ENCODE peak calls at places on chromosomes 16 and 17, in nine cellular contexts. B is uterus, Q is stomach, J is esophagus squamous epithelium, H is sigmoid colon, E is ovary, L is IMR-90, P is right lobe of liver, U is body of pancreas. V is an unnamed sample.

GRCh38 chr17:62994931-62995330 is 28.9 kb downstream of the TANC2 start:
- DNase-seq in U (no peak), E (no peak), J (no peak), Q (no peak), L (peak; percentile 15), B (no peak), P (no peak), H (no peak), V (no peak)

GRCh38 chr17:78665952-78666920 is 89.0 kb upstream of the DNAH17 start:
- DNase-seq in E (no peak), B (no peak), Q (no peak), P (no peak), J (no peak), L (no peak), H (no peak), U (peak; percentile 50), V (no peak)

GRCh38 chr17:28900986-28901726 is 1.7 kb downstream of the DHRS13 start:
- DNase-seq in J (no peak), H (no peak), E (no peak), B (no peak), U (no peak), Q (no peak), L (no peak), P (no peak), V (no peak)

GRCh38 chr16:10762336-10762995 is 18.8 kb downstream of the NUBP1 start:
- DNase-seq in P (no peak), J (no peak), H (no peak), Q (no peak), U (no peak), L (no peak), B (no peak), E (no peak), V (no peak)

GRCh38 chr17:68805609-68806008 is 149.6 kb downstream of the ABCA8 start:
- DNase-seq in U (no peak), J (no peak), B (no peak), H (no peak), L (no peak), Q (no peak), E (no peak), P (no peak), V (no peak)

GRCh38 chr17:77734371-77735050 is 224.0 kb upstream of the TNRC6C start:
- DNase-seq in B (peak; percentile 96), H (peak; percentile 98), Q (peak; percentile 53), P (peak; percentile 67), U (peak; percentile 49), J (no peak), E (peak; percentile 87), L (peak; percentile 16), V (no peak)

GRCh38 chr16:21989141-21989540 is 11.8 kb downstream of the PDZD9 start:
- DNase-seq in H (no peak), E (no peak), L (peak; percentile 10), J (no peak), U (no peak), P (no peak), B (no peak), Q (no peak), V (no peak)

GRCh38 chr17:81238815-81239713 is at the start of the genes NDUFAF8 and TEPSIN:
- DNase-seq in U (peak; percentile 99), L (peak; percentile 99), Q (peak; percentile 99), B (peak; percentile 98), H (peak; percentile 99), P (peak; percentile 98), E (peak; percentile 97), J (peak; percentile 87), V (peak; percentile 99)

GRCh38 chr16:5451641-5452040 is 354.0 kb upstream of the EEF2KMT start:
- DNase-seq in P (no peak), L (no peak), H (no peak), Q (no peak), E (no peak), J (no peak), B (no peak), U (no peak), V (no peak)

GRCh38 chr17:63082952-63083351 is 116.9 kb downstream of the TANC2 start:
- DNase-seq in P (no peak), H (no peak), Q (no peak), U (no peak), B (no peak), L (peak; percentile 55), J (no peak), E (no peak), V (no peak)

DNA sequence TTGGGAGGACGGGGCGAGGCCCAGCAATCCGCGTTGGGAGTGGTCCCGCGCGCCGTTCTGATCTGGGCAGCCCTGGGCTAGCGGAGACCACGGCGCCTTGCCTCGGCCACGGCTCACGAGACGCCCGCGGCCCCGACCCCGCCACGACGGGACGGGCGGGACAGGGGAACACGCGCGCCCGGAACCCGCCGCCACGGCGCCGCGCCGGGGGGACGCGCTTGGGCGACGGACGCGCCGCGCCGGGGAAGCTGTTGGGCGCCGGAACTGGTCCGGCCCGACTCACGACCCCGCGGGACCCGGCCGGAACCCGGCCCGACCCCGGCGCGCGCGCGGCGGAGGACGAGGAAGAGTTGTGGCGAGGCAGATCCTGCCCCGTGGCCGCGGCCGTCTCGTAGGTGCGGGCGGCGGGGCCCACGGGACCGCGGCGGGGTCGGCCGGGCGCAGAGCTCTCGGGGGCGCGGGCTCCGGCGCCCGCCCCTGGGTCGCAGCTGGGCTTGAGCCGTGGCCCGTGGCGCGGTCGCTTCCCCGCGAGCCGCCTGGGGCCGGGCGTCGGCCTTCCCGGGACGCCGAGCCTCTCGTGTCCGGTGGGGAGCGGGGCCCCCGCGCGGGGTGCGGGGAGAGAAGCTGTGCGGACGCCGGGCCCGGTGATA is at the start of gene ACSF3:
- DNase-seq in J (no peak), H (peak; percentile 76), P (peak; percentile 66), Q (peak; percentile 72), L (peak; percentile 41), U (peak; percentile 56), B (peak; percentile 57), E (peak; percentile 68), V (peak; percentile 81)
- TF ChIP-seq POLR2A in J (peak; percentile 21), H (no peak), P (peak; percentile 29), Q (no peak), L (peak; percentile 35), U (peak; percentile 9), B (peak; percentile 39), E (no peak), V (peak; percentile 41)

GRCh38 chr16:2480948-2481347 is 6.0 kb downstream of the TBC1D24 start:
- DNase-seq in Q (peak; percentile 79), J (no peak), U (peak; percentile 94), E (no peak), H (no peak), B (no peak), L (no peak), P (no peak), V (peak; percentile 66)
- TF ChIP-seq POLR2A in Q (no peak), J (no peak), U (peak; percentile 53), E (no peak), H (no peak), B (no peak), L (no peak), P (no peak), V (no peak)

GRCh38 chr17:35082073-35082657 is 18.7 kb upstream of the RFFL start:
- DNase-seq in Q (no peak), P (no peak), L (peak; percentile 84), J (no peak), B (no peak), U (peak; percentile 7), E (no peak), H (no peak), V (no peak)
- TF ChIP-seq POLR2A in Q (no peak), P (no peak), L (no peak), J (no peak), B (no peak), U (no peak), E (no peak), H (no peak), V (no peak)

DNA sequence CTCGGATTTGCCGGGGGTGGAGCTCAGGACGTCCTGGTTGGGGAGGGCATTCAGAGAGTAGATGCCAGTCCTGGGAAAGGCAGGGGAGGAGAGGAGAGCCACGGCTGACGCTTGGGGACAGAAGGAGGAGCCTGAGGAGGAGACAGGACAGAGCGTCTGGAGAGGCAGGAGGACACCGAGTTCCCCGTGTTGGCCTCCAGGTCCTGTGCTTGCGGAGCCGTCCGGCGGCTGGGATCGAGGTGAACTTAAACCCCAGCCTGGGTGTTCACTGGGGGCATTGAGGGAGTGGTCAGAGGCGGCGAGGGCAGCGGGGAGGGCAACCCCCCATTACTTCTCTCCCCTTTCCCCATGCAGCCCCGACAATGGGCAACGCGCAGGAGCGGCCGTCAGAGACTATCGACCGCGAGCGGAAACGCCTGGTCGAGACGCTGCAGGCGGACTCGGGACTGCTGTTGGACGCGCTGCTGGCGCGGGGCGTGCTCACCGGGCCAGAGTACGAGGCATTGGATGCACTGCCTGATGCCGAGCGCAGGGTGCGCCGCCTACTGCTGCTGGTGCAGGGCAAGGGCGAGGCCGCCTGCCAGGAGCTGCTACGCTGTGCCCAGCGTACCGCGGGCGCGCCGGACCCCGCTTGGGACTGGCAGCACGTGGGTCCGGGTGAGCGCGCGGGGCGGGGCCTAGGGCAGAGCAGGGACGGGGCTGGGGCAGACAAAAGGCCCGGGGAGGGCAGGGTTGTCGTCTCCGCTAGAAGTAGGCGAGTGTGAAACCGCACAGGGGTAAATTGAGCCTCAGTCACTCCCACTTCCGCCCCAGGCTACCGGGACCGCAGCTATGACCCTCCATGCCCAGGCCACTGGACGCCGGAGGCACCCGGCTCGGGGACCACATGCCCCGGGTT is 3.7 kb downstream of the NOL3 start:
- DNase-seq in E (peak; percentile 76), B (peak; percentile 76), J (no peak), U (peak; percentile 95), H (peak; percentile 96), P (peak; percentile 96), L (peak; percentile 76), Q (peak; percentile 94), V (peak; percentile 95)
- TF ChIP-seq POLR2A in E (no peak), B (peak; percentile 56), J (peak; percentile 82), U (peak; percentile 86), H (peak; percentile 67), P (peak; percentile 86), L (no peak), Q (no peak), V (peak; percentile 89)